ENCODE peak calls at places on chromosome X, in ten cellular contexts. U is ovary, O is pancreas, L is RWPE2, N is A549, T is choroid plexus epithelial cell, C is NB4, A is brain microvascular endothelial cell, B is fibroblast of pulmonary artery, D is fibroblast of the aortic adventitia. K is an unnamed sample.
A peak's percentile ranks its signal among the peaks of the same experiment; 100 is the strongest.

GRCh38 chrX:81195712-81196111 is 6.0 kb downstream of the HMGN5 start:
- DNase-seq in D (peak; percentile 66), L (no peak), N (peak; percentile 13), O (no peak), C (peak; percentile 71), T (peak; percentile 74), U (no peak), B (peak; percentile 71), A (peak; percentile 40), K (peak; percentile 47)

GRCh38 chrX:23333842-23334535 is 660 bp upstream of the PTCHD1 start:
- DNase-seq in N (no peak), D (no peak), L (no peak), O (no peak), A (no peak), B (no peak), U (no peak), C (no peak), T (no peak), K (no peak)

GRCh38 chrX:15674514-15674898 is 9.9 kb upstream of the CLTRN start:
- DNase-seq in B (peak; percentile 94), C (peak; percentile 89), A (peak; percentile 96), L (peak; percentile 87), U (peak; percentile 98), D (peak; percentile 98), N (peak; percentile 84), T (peak; percentile 94), O (peak; percentile 88), K (no peak)

GRCh38 chrX:16445166-16445752 is 204.7 kb upstream of the S100G start:
- DNase-seq in U (no peak), N (peak; percentile 15), D (peak; percentile 33), T (peak; percentile 51), C (peak; percentile 42), O (no peak), B (peak; percentile 22), L (no peak), A (peak; percentile 27), K (no peak)

GRCh38 chrX:32642283-32642682 is 569.1 kb downstream of the DMD start:
- DNase-seq in C (no peak), A (no peak), B (no peak), O (no peak), L (no peak), T (no peak), N (no peak), D (no peak), U (no peak), K (no peak)

GRCh38 chrX:40095588-40096394 is 2.0 kb downstream of the BCOR start:
- DNase-seq in T (peak; percentile 41), A (no peak), O (no peak), L (no peak), D (no peak), B (no peak), C (peak; percentile 90), N (no peak), U (peak; percentile 25), K (no peak)

GRCh38 chrX:130083107-130083490 is 27.2 kb downstream of the ELF4 start:
- DNase-seq in C (no peak), U (no peak), O (no peak), L (no peak), D (no peak), N (no peak), B (no peak), T (no peak), A (no peak), K (no peak)

GRCh38 chrX:53155512-53156206 is 61.7 kb downstream of the KANTR start:
- DNase-seq in D (no peak), O (no peak), C (no peak), U (no peak), N (no peak), B (no peak), T (no peak), A (no peak), L (no peak), K (no peak)

GRCh38 chrX:71214604-71215334 is 8.3 kb upstream of the GJB1 start:
- DNase-seq in A (no peak), T (no peak), L (no peak), C (no peak), N (no peak), O (peak; percentile 91), D (no peak), U (no peak), B (no peak), K (no peak)

GRCh38 chrX:3221643-3222042 is 124.8 kb downstream of the MXRA5 start:
- DNase-seq in T (no peak), A (no peak), B (no peak), L (no peak), O (no peak), U (no peak), N (no peak), C (no peak), D (no peak), K (no peak)

GRCh38 chrX:3582421-3582820 is 131.0 kb downstream of the PRKX start:
- DNase-seq in B (no peak), O (no peak), C (no peak), A (no peak), D (no peak), L (no peak), N (no peak), U (no peak), T (no peak), K (no peak)

GRCh38 chrX:46173159-46173558 is 372.1 kb downstream of the ZNF674 start:
- DNase-seq in N (no peak), D (no peak), A (no peak), O (no peak), U (no peak), B (no peak), L (no peak), T (no peak), C (no peak), K (no peak)

GRCh38 chrX:18833071-18833731 is 125.8 kb downstream of the PPEF1 start:
- DNase-seq in L (no peak), T (peak; percentile 12), O (no peak), D (peak; percentile 56), B (peak; percentile 1), C (no peak), U (peak; percentile 77), A (peak; percentile 8), N (no peak), K (no peak)

GRCh38 chrX:15158736-15159406 is 111.0 kb downstream of the ASB9 start:
- DNase-seq in T (no peak), L (no peak), N (no peak), U (no peak), C (no peak), A (no peak), B (no peak), O (no peak), D (no peak), K (no peak)

GRCh38 chrX:19017271-19017670 is 33.4 kb upstream of the PHKA2 start:
- DNase-seq in D (peak; percentile 15), T (peak; percentile 41), C (peak; percentile 27), N (peak; percentile 55), O (no peak), B (peak; percentile 18), U (no peak), L (no peak), A (no peak), K (no peak)

GRCh38 chrX:79259073-79259689 is 108.0 kb downstream of the ITM2A start:
- DNase-seq in B (peak; percentile 11), A (no peak), D (no peak), C (peak; percentile 78), U (no peak), L (no peak), T (peak; percentile 4), O (no peak), N (no peak), K (no peak)

GRCh38 chrX:4550018-4550417 is 836.6 kb upstream of the PRKX start:
- DNase-seq in U (no peak), C (peak; percentile 11), O (no peak), N (no peak), T (no peak), L (no peak), D (no peak), A (no peak), B (no peak), K (no peak)

GRCh38 chrX:31356501-31357263 is 284.8 kb upstream of the FTHL17 start:
- DNase-seq in U (no peak), O (no peak), T (no peak), N (no peak), L (no peak), D (no peak), C (no peak), B (no peak), A (no peak), K (no peak)

GRCh38 chrX:151745651-151746050 is 11.1 kb downstream of the CNGA2 start:
- DNase-seq in O (no peak), U (no peak), C (no peak), T (no peak), N (no peak), L (no peak), A (no peak), B (no peak), D (no peak), K (no peak)
- TF ChIP-seq CTCF in O (no peak), U (no peak), C (no peak), T (no peak), N (no peak), L (no peak), A (no peak), B (no peak), D (no peak), K (no peak)

GRCh38 chrX:48854898-48855297 is 19.5 kb upstream of the PCSK1N start:
- DNase-seq in D (peak; percentile 5), U (no peak), N (no peak), O (no peak), T (peak; percentile 44), C (peak; percentile 5), L (no peak), B (peak; percentile 3), A (no peak), K (no peak)
- TF ChIP-seq CTCF in D (peak; percentile 39), U (no peak), N (peak; percentile 34), O (no peak), T (peak; percentile 67), C (no peak), L (peak; percentile 46), B (peak; percentile 29), A (peak; percentile 56), K (no peak)

GRCh38 chrX:48833531-48834138 is 1.8 kb downstream of the PCSK1N start:
- DNase-seq in O (no peak), L (no peak), C (peak; percentile 13), D (peak; percentile 4), A (no peak), T (no peak), B (no peak), U (no peak), N (peak; percentile 35), K (no peak)
- TF ChIP-seq CTCF in O (no peak), L (no peak), C (no peak), D (no peak), A (no peak), T (no peak), B (no peak), U (no peak), N (peak; percentile 6), K (no peak)

DNA sequence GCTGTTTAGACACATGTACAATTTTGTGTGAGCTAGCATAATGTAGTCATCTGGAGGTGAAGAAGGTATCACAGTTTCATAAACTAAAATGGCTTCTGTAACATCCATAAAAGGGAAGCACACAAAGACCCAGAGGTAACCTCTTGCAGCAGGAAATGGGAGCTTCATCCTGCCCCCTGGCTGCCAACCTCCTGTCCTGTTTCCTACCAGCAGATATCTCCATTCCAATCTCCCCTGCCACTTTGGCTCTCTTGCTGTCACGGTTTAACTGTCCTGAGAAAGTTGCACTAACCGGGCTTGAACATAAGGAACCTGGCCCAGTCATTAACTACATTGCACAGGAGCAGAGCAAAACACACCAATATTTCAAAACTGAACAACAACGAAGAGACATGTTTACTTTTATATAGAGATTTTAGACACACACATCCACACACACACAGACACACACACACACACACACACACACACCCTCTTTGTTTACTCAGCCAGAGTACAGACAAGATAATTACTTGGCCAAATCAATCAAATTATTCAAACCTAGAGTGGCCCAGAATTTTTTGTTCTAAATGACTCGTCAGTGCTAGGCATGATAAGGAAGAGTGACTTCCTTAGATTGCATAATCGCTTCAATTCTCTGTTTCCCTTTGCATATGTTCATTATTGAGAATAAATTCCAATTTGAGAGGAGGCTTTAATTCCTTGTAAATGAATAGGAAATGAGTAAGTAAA is 24.2 kb downstream of the MID2 start:
- DNase-seq in A (no peak), O (no peak), N (no peak), T (peak; percentile 17), C (peak; percentile 2), B (no peak), U (no peak), D (no peak), L (no peak), K (no peak)
- TF ChIP-seq CTCF in A (peak; percentile 32), O (no peak), N (no peak), T (peak; percentile 35), C (no peak), B (peak; percentile 12), U (no peak), D (peak; percentile 11), L (peak; percentile 11), K (no peak)